ENCODE peak calls at places on chromosomes 13 and 19, in seven cellular contexts. L is suprapubic skin, Z is left ventricle myocardium inferior, N is PC-3, D is fibroblast of villous mesenchyme, S is brain microvascular endothelial cell, Q is bronchial epithelial cell. O is an unnamed sample.

GRCh38 chr13:107329991-107330390 is 762.1 kb upstream of the ARGLU1 start:
- DNase-seq in L (no peak), Z (no peak), D (no peak), Q (no peak), N (no peak), S (no peak), O (no peak)

GRCh38 chr13:40404407-40404806 is 262.0 kb downstream of the FOXO1 start:
- DNase-seq in S (no peak), N (no peak), D (no peak), L (no peak), Q (no peak), Z (no peak), O (no peak)

GRCh38 chr19:51807111-51807701 is 12.2 kb downstream of the FPR3 start:
- DNase-seq in L (no peak), Z (no peak), Q (peak), D (peak), S (peak), N (peak), O (peak)

GRCh38 chr13:41613984-41614581 is 156.7 kb downstream of the RGCC start:
- DNase-seq in S (peak), D (peak), L (no peak), Z (peak), Q (peak), N (peak), O (peak)

GRCh38 chr13:110307697-110308376 is 753 bp downstream of the COL4A2 start:
- DNase-seq in D (peak), Q (no peak), N (no peak), L (no peak), S (no peak), Z (no peak), O (peak)

GRCh38 chr13:21395953-21396352 is 63.1 kb downstream of the ZDHHC20 start:
- DNase-seq in S (no peak), Z (no peak), L (no peak), D (no peak), N (no peak), Q (no peak), O (no peak)

GRCh38 chr19:58058428-58058827 is 654 bp upstream of the ZNF135 start:
- DNase-seq in N (no peak), Z (no peak), Q (no peak), L (no peak), D (no peak), S (no peak), O (no peak)

GRCh38 chr19:570315-570714 is 2.1 kb upstream of the BSG start:
- DNase-seq in S (no peak), N (no peak), Q (no peak), L (no peak), D (no peak), Z (no peak), O (no peak)

GRCh38 chr19:17777840-17778620 is 16.9 kb upstream of the B3GNT3 start:
- DNase-seq in Q (peak), D (peak), N (peak), S (peak), L (no peak), Z (peak), O (peak)

GRCh38 chr13:28012896-28013295 is 24.4 kb upstream of the URAD start:
- DNase-seq in Q (peak), Z (no peak), N (peak), D (no peak), L (no peak), S (no peak), O (no peak)

GRCh38 chr13:113845723-113846638 is 17.9 kb downstream of the GAS6 start:
- DNase-seq in S (no peak), N (no peak), L (no peak), Q (no peak), D (no peak), Z (no peak), O (no peak)

GRCh38 chr19:33348301-33349010 is 25.1 kb upstream of the CEBPG start:
- DNase-seq in Q (no peak), L (no peak), D (peak), N (no peak), Z (no peak), S (no peak), O (peak)

GRCh38 chr13:42524487-42525034 is 49.4 kb upstream of the TNFSF11 start:
- DNase-seq in Q (peak), Z (no peak), D (peak), L (no peak), S (peak), N (peak), O (peak)

GRCh38 chr19:50720921-50721291 is 1.3 kb upstream of the SHANK1 start:
- DNase-seq in D (peak), Q (peak), L (no peak), S (no peak), N (peak), Z (no peak), O (peak)

GRCh38 chr19:57269515-57270250 is 10.6 kb upstream of the ZNF460 start:
- DNase-seq in Q (peak), Z (no peak), N (peak), L (no peak), D (peak), S (peak), O (peak)

GRCh38 chr19:41479757-41480191 is 36.8 kb downstream of the ERICH4 start:
- DNase-seq in Q (peak), D (no peak), N (no peak), S (no peak), L (no peak), Z (peak), O (no peak)

GRCh38 chr13:94209110-94209509 is 270.4 kb downstream of the DCT start:
- DNase-seq in L (no peak), N (peak), S (no peak), D (peak), Q (no peak), Z (no peak), O (no peak)

GRCh38 chr13:36038785-36039415 is 92.3 kb downstream of the DCLK1 start:
- DNase-seq in L (no peak), Z (no peak), N (no peak), Q (peak), D (peak), S (peak), O (no peak)

GRCh38 chr19:49546825-49547565 is 19.2 kb downstream of the RCN3 start:
- DNase-seq in S (peak), Z (no peak), D (peak), Q (peak), L (no peak), N (peak), O (peak)

GRCh38 chr19:17311455-17312248 is 2.3 kb downstream of the DDA1 start:
- DNase-seq in D (peak), Q (peak), L (no peak), Z (no peak), S (peak), N (peak), O (peak)

GRCh38 chr19:29574518-29574917 is 31.6 kb upstream of the POP4 start:
- DNase-seq in L (peak), S (no peak), N (no peak), Z (no peak), D (no peak), Q (no peak), O (no peak)

GRCh38 chr13:40187836-40188591 is 478.4 kb downstream of the FOXO1 start:
- DNase-seq in L (no peak), D (peak), Q (no peak), N (no peak), Z (no peak), S (no peak), O (no peak)

GRCh38 chr13:97130201-97130600 is 91.9 kb upstream of the MBNL2 start:
- DNase-seq in L (no peak), N (no peak), Z (no peak), Q (no peak), D (peak), S (no peak), O (peak)

GRCh38 chr19:55383789-55384575 is at the start of gene TMEM238:
- DNase-seq in Q (peak), Z (peak), S (peak), L (no peak), D (peak), N (peak), O (peak)

GRCh38 chr13:64428196-64428595 is 2801.9 kb downstream of the PCDH9 start:
- DNase-seq in Z (no peak), D (peak), N (peak), Q (no peak), L (no peak), S (no peak), O (peak)

GRCh38 chr19:34355201-34355600 is 9.8 kb upstream of the GPI start:
- DNase-seq in L (no peak), N (no peak), Q (no peak), D (no peak), S (no peak), Z (no peak), O (no peak)

GRCh38 chr19:45103625-45104319 is 10.8 kb downstream of the PPP1R37 start:
- DNase-seq in D (no peak), S (no peak), N (no peak), Q (no peak), L (no peak), Z (no peak), O (no peak)

GRCh38 chr19:42403586-42403985 is 13.5 kb upstream of the CNFN start:
- DNase-seq in D (no peak), N (no peak), L (no peak), S (no peak), Z (no peak), Q (no peak), O (no peak)

GRCh38 chr19:958967-959685 is 25.0 kb upstream of the WDR18 start:
- DNase-seq in L (no peak), Z (no peak), N (peak), D (peak), S (peak), Q (peak), O (no peak)

GRCh38 chr13:75739244-75739868 is 103.2 kb downstream of the LMO7 start:
- DNase-seq in N (no peak), Q (peak), L (no peak), Z (no peak), S (no peak), D (no peak), O (peak)

GRCh38 chr19:16244091-16244490 is 46.4 kb downstream of the AP1M1 start:
- DNase-seq in D (peak), Q (no peak), S (no peak), Z (no peak), L (no peak), N (no peak), O (peak)

GRCh38 chr13:112244495-112245177 is 131.5 kb upstream of the SPACA7 start:
- DNase-seq in S (no peak), L (peak), Z (no peak), Q (no peak), D (no peak), N (no peak), O (no peak)

GRCh38 chr13:110726726-110727125 is 13.2 kb downstream of the ING1 start:
- DNase-seq in L (no peak), S (no peak), Z (no peak), D (no peak), N (no peak), Q (no peak), O (no peak)

GRCh38 chr19:37698216-37698615 is 21.3 kb downstream of the ZNF607 start:
- DNase-seq in N (no peak), D (no peak), S (peak), L (no peak), Q (no peak), Z (no peak), O (no peak)

GRCh38 chr19:37695144-37695899 is 24.2 kb downstream of the ZNF607 start:
- DNase-seq in N (no peak), Q (no peak), D (no peak), S (no peak), Z (no peak), L (no peak), O (no peak)

GRCh38 chr19:37699057-37699456 is 20.5 kb downstream of the ZNF607 start:
- DNase-seq in D (no peak), Z (no peak), L (no peak), S (no peak), N (no peak), Q (no peak), O (no peak)

GRCh38 chr19:37691881-37692504 is 27.6 kb downstream of the ZNF607 start:
- DNase-seq in L (peak), N (no peak), S (peak), D (peak), Q (peak), Z (peak), O (peak)

GRCh38 chr19:37692956-37693660 is 26.5 kb downstream of the ZNF607 start:
- DNase-seq in S (no peak), D (no peak), L (no peak), N (no peak), Q (no peak), Z (no peak), O (no peak)
- H3K4me3 ChIP-seq in S (no peak), D (no peak), L (no peak), N (no peak), Q (no peak), Z (peak), O (no peak)

GRCh38 chr19:39398297-39398864 is 7.2 kb downstream of the MED29 start:
- DNase-seq in Z (peak), N (peak), S (peak), L (peak), Q (peak), D (peak), O (peak)
- H3K4me3 ChIP-seq in Z (peak), N (no peak), S (no peak), L (peak), Q (no peak), D (no peak), O (no peak)

GRCh38 chr13:101115762-101116161 is 300.5 kb downstream of the NALCN start:
- DNase-seq in L (no peak), S (no peak), N (peak), D (peak), Z (no peak), Q (peak), O (peak)
- H3K4me3 ChIP-seq in L (no peak), S (no peak), N (no peak), D (no peak), Z (no peak), Q (no peak), O (no peak)

DNA sequence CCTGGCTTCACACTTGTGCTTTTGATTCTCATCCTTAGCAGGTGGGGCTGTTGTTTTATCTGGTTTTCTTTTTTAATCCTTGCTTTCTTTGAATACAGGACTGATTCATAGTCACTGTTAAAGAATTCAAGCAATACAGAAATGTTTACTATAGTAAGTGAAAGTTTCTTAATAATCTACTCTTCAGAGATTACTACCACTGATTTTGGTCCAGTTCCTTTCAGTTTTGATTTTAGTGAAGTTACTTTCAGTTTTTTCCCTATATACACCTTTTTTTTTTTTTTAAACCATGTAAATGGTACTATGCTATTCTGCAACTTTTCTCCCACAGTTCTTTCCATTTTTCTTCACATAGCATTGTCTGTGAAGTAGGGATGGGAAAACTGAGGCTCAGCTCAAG is 53.6 kb downstream of the GATAD2A start:
- DNase-seq in D (peak), L (no peak), N (no peak), Z (no peak), S (no peak), Q (no peak), O (peak)
- H3K4me3 ChIP-seq in D (peak), L (no peak), N (no peak), Z (no peak), S (no peak), Q (no peak), O (no peak)

GRCh38 chr19:43699506-43700367 is 16.1 kb upstream of the IRGC start:
- DNase-seq in N (no peak), Q (peak), D (peak), L (no peak), S (peak), Z (peak), O (no peak)
- H3K4me3 ChIP-seq in N (no peak), Q (no peak), D (peak), L (peak), S (peak), Z (peak), O (peak)

GRCh38 chr19:37012093-37012745 is 66.0 kb upstream of the ZNF420 start:
- DNase-seq in Q (no peak), S (no peak), D (no peak), Z (no peak), N (no peak), L (no peak), O (no peak)

GRCh38 chr19:37009871-37010270 is 68.4 kb upstream of the ZNF420 start:
- DNase-seq in L (no peak), S (no peak), Z (no peak), N (no peak), Q (no peak), D (no peak), O (no peak)

GRCh38 chr19:37007587-37008220 is 70.5 kb upstream of the ZNF420 start:
- DNase-seq in D (peak), Q (peak), S (peak), Z (peak), L (no peak), N (no peak), O (peak)
- H3K4me3 ChIP-seq in D (peak), Q (peak), S (peak), Z (peak), L (peak), N (no peak), O (peak)

GRCh38 chr19:2240881-2241760 is 4.5 kb downstream of the SF3A2 start:
- DNase-seq in Z (no peak), N (no peak), L (no peak), Q (no peak), D (peak), S (no peak), O (peak)
- H3K4me3 ChIP-seq in Z (peak), N (peak), L (peak), Q (no peak), D (no peak), S (peak), O (peak)

GRCh38 chr13:38635030-38635429 is 51.8 kb upstream of the FREM2 start:
- DNase-seq in N (no peak), Z (no peak), L (no peak), S (no peak), Q (no peak), D (no peak), O (no peak)

GRCh38 chr13:38637576-38637975 is 49.3 kb upstream of the FREM2 start:
- DNase-seq in Z (no peak), N (peak), D (no peak), Q (peak), S (no peak), L (no peak), O (no peak)

GRCh38 chr13:38641164-38641948 is 45.5 kb upstream of the FREM2 start:
- DNase-seq in D (no peak), Q (peak), L (no peak), N (peak), Z (no peak), S (no peak), O (peak)

GRCh38 chr13:38636106-38636505 is 50.8 kb upstream of the FREM2 start:
- DNase-seq in L (no peak), N (no peak), Z (no peak), D (no peak), Q (no peak), S (no peak), O (no peak)

DNA sequence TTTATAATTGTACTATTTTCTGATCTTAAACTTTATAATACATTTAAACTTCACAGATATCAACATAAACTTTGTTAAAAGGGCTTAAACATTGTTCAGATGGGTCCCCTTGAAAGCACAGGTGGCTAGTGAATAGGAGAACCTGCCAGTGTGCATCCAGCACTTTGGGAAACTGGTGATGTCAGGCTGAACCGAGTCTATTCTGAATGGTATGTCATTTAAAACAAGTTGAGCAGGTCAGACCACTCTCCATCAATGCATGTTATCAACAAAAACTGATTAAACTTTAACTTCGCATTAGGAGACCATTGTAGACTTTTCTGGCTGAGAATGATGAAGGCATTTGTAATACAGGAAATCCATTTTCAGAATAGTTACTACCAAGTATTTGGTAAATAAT is 50.1 kb upstream of the FREM2 start:
- DNase-seq in Z (no peak), N (no peak), D (no peak), Q (peak), L (no peak), S (no peak), O (no peak)
- H3K4me3 ChIP-seq in Z (no peak), N (no peak), D (no peak), Q (no peak), L (no peak), S (no peak), O (no peak)

GRCh38 chr13:102617697-102618350 is 21.0 kb downstream of the TPP2 start:
- DNase-seq in N (no peak), D (no peak), S (no peak), Q (no peak), Z (no peak), L (no peak), O (no peak)
- H3K4me3 ChIP-seq in N (no peak), D (no peak), S (no peak), Q (no peak), Z (no peak), L (no peak), O (no peak)

GRCh38 chr19:46731007-46731501 is 14.1 kb upstream of the PRKD2 start:
- DNase-seq in Z (no peak), D (peak), L (no peak), S (peak), Q (peak), N (peak), O (peak)
- H3K4me3 ChIP-seq in Z (no peak), D (no peak), L (no peak), S (peak), Q (no peak), N (peak), O (no peak)